ENCODE peak calls at places on chromosomes 4 and X, in seven cellular contexts. P is dermis microvascular lymphatic vessel endothelial cell, S is hippocampal formation, W is cardiac fibroblast, G is T-helper 2 cell, Z is fibroblast of mammary gland, C is SHP77 treated with DMSO at 0.1 percent for 48 hours. L is an unnamed sample.

GRCh38 chrX:127128282-127128681 is 308.8 kb downstream of the PRR32 start:
- DNase-seq in P (no peak), S (no peak), W (no peak), G (no peak), Z (no peak), C (no peak), L (no peak)

GRCh38 chrX:47629419-47630210 is at the start of gene CFP:
- DNase-seq in P (no peak), S (no peak), W (no peak), G (no peak), Z (no peak), C (no peak), L (no peak)

GRCh38 chr4:176438401-176438800 is 118.6 kb downstream of the SPCS3 start:
- DNase-seq in P (no peak), S (no peak), W (peak; percentile 3), G (no peak), Z (no peak), C (no peak), L (no peak)

GRCh38 chr4:8039290-8039689 is 99.6 kb upstream of the AFAP1 start:
- DNase-seq in P (no peak), S (no peak), W (peak; percentile 10), G (no peak), Z (no peak), C (no peak), L (no peak)

GRCh38 chr4:76192221-76192620 is 21.4 kb downstream of the SCARB2 start:
- DNase-seq in P (no peak), S (no peak), W (no peak), G (no peak), Z (peak; percentile 70), C (no peak), L (no peak)

GRCh38 chrX:40068048-40068447 is 29.7 kb downstream of the BCOR start:
- DNase-seq in P (no peak), S (no peak), W (peak; percentile 16), G (no peak), Z (peak; percentile 19), C (no peak), L (peak; percentile 45)

GRCh38 chrX:101051549-101052302 is at the start of gene TRMT2B:
- DNase-seq in P (peak; percentile 10), S (peak; percentile 43), W (peak; percentile 68), G (peak; percentile 73), Z (peak; percentile 72), C (peak; percentile 35), L (peak; percentile 75)

GRCh38 chr4:60039908-60040307 is 1160.2 kb upstream of the ADGRL3 start:
- DNase-seq in P (no peak), S (no peak), W (no peak), G (no peak), Z (no peak), C (no peak), L (no peak)

GRCh38 chr4:63619771-63620170 is 789.5 kb downstream of the TECRL start:
- DNase-seq in P (no peak), S (no peak), W (no peak), G (no peak), Z (no peak), C (no peak), L (no peak)

GRCh38 chr4:15427126-15427525 is 707 bp upstream of the C1QTNF7 start:
- DNase-seq in P (no peak), S (no peak), W (peak; percentile 23), G (no peak), Z (peak; percentile 14), C (no peak), L (no peak)

L was measured in PC-3.